ENCODE peak calls at places on chromosomes 5 and 9, in ten cellular contexts. G is CD8-positive, alpha-beta T cell; P is H9; V is DND-41; Q is ovary; W is effector memory CD4-positive, alpha-beta T cell; U is small intestine; L is esophagus squamous epithelium; J is hepatocyte; M is uterus. C is an unnamed sample.

GRCh38 chr9:38318755-38319495 is 73.6 kb upstream of the ALDH1B1 start:
- DNase-seq in Q (no peak), P (no peak), W (no peak), V (no peak), J (peak; percentile 57), M (no peak), G (no peak), U (peak; percentile 2), L (no peak), C (no peak)

GRCh38 chr5:148899993-148900392 is 73.6 kb downstream of the ADRB2 start:
- DNase-seq in J (no peak), P (no peak), Q (no peak), U (no peak), W (no peak), G (no peak), V (no peak), M (no peak), L (no peak), C (no peak)

GRCh38 chr5:112253478-112254250 is 165.4 kb downstream of the EPB41L4A start:
- DNase-seq in G (no peak), Q (peak; percentile 27), P (no peak), L (no peak), W (no peak), M (peak; percentile 50), V (no peak), J (no peak), U (no peak), C (no peak)

GRCh38 chr9:105205787-105206511 is 38.5 kb upstream of the SLC44A1 start:
- DNase-seq in W (no peak), M (peak; percentile 89), J (peak; percentile 15), V (no peak), Q (peak; percentile 77), U (no peak), P (no peak), L (no peak), G (no peak), C (peak; percentile 63)

GRCh38 chr5:138936225-138936967 is 61.3 kb upstream of the LRRTM2 start:
- DNase-seq in L (no peak), P (no peak), J (no peak), M (no peak), W (no peak), G (no peak), V (no peak), U (no peak), Q (no peak), C (no peak)

GRCh38 chr5:103041071-103041676 is 78.8 kb downstream of the GIN1 start:
- DNase-seq in P (no peak), U (peak; percentile 42), J (peak; percentile 32), W (no peak), V (no peak), M (no peak), L (no peak), Q (no peak), G (no peak), C (no peak)

GRCh38 chr9:136050706-136051567 is 44.2 kb downstream of the NACC2 start:
- DNase-seq in P (peak; percentile 48), L (no peak), Q (no peak), V (no peak), U (no peak), G (no peak), W (no peak), M (no peak), J (peak; percentile 46), C (no peak)

GRCh38 chr9:10282084-10282483 is 330.7 kb downstream of the PTPRD start:
- DNase-seq in P (no peak), U (no peak), G (no peak), J (no peak), W (no peak), L (no peak), Q (no peak), M (no peak), V (no peak), C (no peak)

GRCh38 chr5:116448450-116448849 is 126.2 kb downstream of the SEMA6A start:
- DNase-seq in G (no peak), J (no peak), U (no peak), V (no peak), P (no peak), M (no peak), L (no peak), W (no peak), Q (no peak), C (no peak)

GRCh38 chr9:78714591-78714990 is 417.7 kb downstream of the PSAT1 start:
- DNase-seq in W (no peak), Q (no peak), M (no peak), G (no peak), P (no peak), V (no peak), L (no peak), J (no peak), U (no peak), C (no peak)

GRCh38 chr9:108903437-108904103 is 30.4 kb downstream of the ELP1 start:
- DNase-seq in Q (no peak), V (no peak), M (no peak), U (no peak), G (no peak), L (no peak), P (no peak), W (no peak), J (no peak), C (no peak)

GRCh38 chr5:14708551-14708950 is 44.0 kb downstream of the OTULIN start:
- DNase-seq in W (no peak), U (no peak), J (no peak), P (no peak), G (no peak), L (no peak), Q (no peak), V (no peak), M (no peak), C (no peak)

DNA sequence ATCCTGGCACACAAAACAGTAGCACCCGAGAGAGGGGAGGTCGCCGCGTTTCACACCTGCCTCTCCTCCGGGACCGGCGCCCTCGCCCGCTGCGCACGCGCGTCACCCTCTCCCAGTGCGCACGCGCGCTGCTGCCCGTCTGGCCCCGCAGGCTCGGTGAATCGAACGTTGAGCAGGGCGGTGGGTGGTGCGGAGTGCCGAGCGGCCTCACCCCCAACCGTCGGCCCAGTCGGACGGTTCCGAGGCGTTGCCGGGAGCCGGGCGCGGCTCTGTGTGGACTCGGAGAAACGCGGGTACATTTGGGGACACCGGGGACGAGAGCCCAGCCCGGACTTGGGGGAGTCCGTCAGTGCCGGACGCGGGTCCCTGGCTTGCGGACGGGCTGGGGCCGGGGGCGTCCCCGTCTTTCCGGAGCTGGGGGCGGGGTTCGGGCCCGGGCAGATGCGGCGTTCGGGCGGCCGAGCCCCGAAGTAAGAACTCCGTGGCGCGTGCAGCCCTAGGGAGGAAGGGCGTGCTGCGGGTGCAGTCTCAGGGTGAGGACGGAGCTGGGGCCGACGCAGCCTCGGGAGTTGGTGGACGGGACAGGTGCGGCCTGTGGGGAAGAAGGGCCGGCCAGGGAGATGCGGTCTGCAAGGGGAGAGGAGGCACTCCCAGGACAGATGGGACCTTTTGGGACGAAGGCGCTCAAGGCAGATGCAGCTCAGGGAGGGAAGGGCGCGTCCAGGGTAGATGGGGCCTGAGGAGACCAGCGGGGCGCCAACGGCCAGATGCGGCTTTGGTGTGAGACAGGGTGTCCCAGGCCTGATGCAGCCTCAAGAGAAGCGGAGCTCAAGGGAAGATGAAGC is at the start of gene POMT1:
- DNase-seq in M (peak; percentile 81), P (peak; percentile 92), L (peak; percentile 45), G (peak; percentile 87), W (peak; percentile 83), J (peak; percentile 93), Q (peak; percentile 86), U (peak; percentile 93), V (peak; percentile 90), C (peak; percentile 88)
- H3K9me3 ChIP-seq in M (no peaks in the 10 kb centered on the region), P (no peaks in the 10 kb centered on the region), L (no peaks in the 10 kb centered on the region), G (no peaks in the 10 kb centered on the region), W (no peaks in the 10 kb centered on the region), J (no peaks in the 10 kb centered on the region), Q (no peaks in the 10 kb centered on the region), U (no peaks in the 10 kb centered on the region), V (no peaks in the 10 kb centered on the region), C (no peaks in the 10 kb centered on the region)

DNA sequence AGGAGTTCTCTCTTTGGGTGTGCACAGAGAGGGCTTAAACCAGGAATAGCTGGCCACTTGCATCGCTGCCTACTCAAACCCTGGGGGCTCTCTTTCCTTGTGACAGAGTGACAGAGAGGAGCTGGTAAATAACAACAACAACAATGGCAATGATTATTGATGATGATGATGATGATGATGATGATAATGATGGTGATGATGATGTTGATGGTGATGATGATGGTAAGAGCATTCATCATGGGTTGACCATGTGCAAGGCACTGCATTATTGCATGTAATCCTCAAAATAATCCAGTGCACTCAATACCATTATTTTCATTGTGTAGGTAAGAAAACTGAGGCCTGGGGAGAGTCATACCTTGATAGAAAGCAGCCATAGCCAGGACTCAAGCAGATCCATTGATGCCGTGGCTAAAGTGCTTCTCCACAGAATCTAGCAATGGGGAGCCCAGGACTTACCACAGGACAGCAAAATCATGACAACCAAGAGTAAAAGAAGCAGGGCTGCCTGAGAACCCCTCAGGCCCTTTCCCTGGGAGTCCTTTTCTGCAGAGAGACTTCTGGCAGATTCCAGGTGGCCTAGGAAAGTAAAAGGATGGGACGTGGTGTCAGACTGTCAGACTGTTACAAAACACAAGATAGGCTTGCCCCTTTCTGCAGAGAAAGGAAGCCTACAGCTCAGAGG is 4.8 kb downstream of the FOXI1 start:
- DNase-seq in L (no peak), W (no peak), M (no peak), G (no peak), Q (no peak), P (peak; percentile 14), J (no peak), U (no peak), V (no peak), C (no peak)
- H3K27me3 ChIP-seq in L (no peaks in the 10 kb centered on the region), W (no peaks in the 10 kb centered on the region), M (no peaks in the 10 kb centered on the region), G (no peaks in the 10 kb centered on the region), Q (no peaks in the 10 kb centered on the region), P (no peaks in the 10 kb centered on the region), J (no peaks in the 10 kb centered on the region), U (no peaks in the 10 kb centered on the region), V (no peaks in the 10 kb centered on the region), C (no peaks in the 10 kb centered on the region)

GRCh38 chr9:93992830-93993229 is 37.7 kb upstream of the BARX1 start:
- DNase-seq in W (no peak), P (no peak), G (no peak), U (no peak), L (no peak), Q (no peak), J (no peak), V (no peak), M (no peak), C (no peak)

GRCh38 chr9:93990448-93990847 is 35.3 kb upstream of the BARX1 start:
- DNase-seq in L (no peak), J (no peak), M (no peak), P (no peak), G (no peak), Q (no peak), U (no peak), V (no peak), W (no peak), C (no peak)

GRCh38 chr9:93984860-93985259 is 29.7 kb upstream of the BARX1 start:
- DNase-seq in J (no peak), W (no peak), Q (no peak), U (no peak), V (no peak), P (peak; percentile 42), G (no peak), M (no peak), L (no peak), C (no peak)

GRCh38 chr9:93988056-93988455 is 32.9 kb upstream of the BARX1 start:
- DNase-seq in M (no peak), J (no peak), L (no peak), Q (no peak), P (no peak), U (no peak), W (no peak), V (no peak), G (no peak), C (no peak)
- H3K9me3 ChIP-seq in M (no peaks in the 10 kb centered on the region), J (peaks cover 7% of the 10 kb centered on the region), L (peaks cover 17% of the 10 kb centered on the region), Q (no peaks in the 10 kb centered on the region), P (no peaks in the 10 kb centered on the region), U (no peaks in the 10 kb centered on the region), W (no peaks in the 10 kb centered on the region), V (peaks cover 3% of the 10 kb centered on the region), G (no peaks in the 10 kb centered on the region), C (no peaks in the 10 kb centered on the region)

GRCh38 chr5:176682016-176682531 is 34.8 kb downstream of the TSPAN17 start:
- DNase-seq in U (no peak), V (no peak), J (no peak), L (no peak), G (no peak), P (no peak), Q (no peak), M (no peak), W (no peak), C (no peak)
- H3K27me3 ChIP-seq in U (peaks cover 24% of the 10 kb centered on the region), V (peaks cover 12% of the 10 kb centered on the region), J (peaks cover 47% of the 10 kb centered on the region), L (peaks cover 14% of the 10 kb centered on the region), G (peaks cover 7% of the 10 kb centered on the region), P (no peaks in the 10 kb centered on the region), Q (no peaks in the 10 kb centered on the region), M (peaks cover 15% of the 10 kb centered on the region), W (peaks cover 19% of the 10 kb centered on the region), C (no peaks in the 10 kb centered on the region)

C was measured in testis.